ENCODE peak calls at places on chromosomes 16 and 17, in six cellular contexts. One of them, this sample, is unnamed.

GRCh38 chr17:44218344-44219125 is 940 bp downstream of the UBTF start:
- DNase-seq in MM.1S: peak
- DNase-seq in CD14-positive monocyte: peak
- DNase-seq in esophagus squamous epithelium: peak
- DNase-seq in B cell: peak
- DNase-seq in AG09309: no peak
- DNase-seq in this sample: peak

GRCh38 chr16:27426423-27427408 is 24.7 kb downstream of the IL21R start:
- DNase-seq in MM.1S: no peak
- DNase-seq in CD14-positive monocyte: peak
- DNase-seq in esophagus squamous epithelium: no peak
- DNase-seq in B cell: peak
- DNase-seq in AG09309: peak
- DNase-seq in this sample: peak

GRCh38 chr17:50939795-50940684 is 73.9 kb upstream of the TOB1 start:
- DNase-seq in MM.1S: no peak
- DNase-seq in CD14-positive monocyte: peak
- DNase-seq in esophagus squamous epithelium: no peak
- DNase-seq in B cell: no peak
- DNase-seq in AG09309: no peak
- DNase-seq in this sample: no peak

GRCh38 chr17:48601528-48602430 is 3.0 kb downstream of the HOXB6 start:
- DNase-seq in MM.1S: no peak
- DNase-seq in CD14-positive monocyte: no peak
- DNase-seq in esophagus squamous epithelium: no peak
- DNase-seq in B cell: no peak
- DNase-seq in AG09309: no peak
- DNase-seq in this sample: no peak

GRCh38 chr16:59886021-59886420 is 1151.9 kb upstream of the GOT2 start:
- DNase-seq in MM.1S: no peak
- DNase-seq in CD14-positive monocyte: no peak
- DNase-seq in esophagus squamous epithelium: no peak
- DNase-seq in B cell: no peak
- DNase-seq in AG09309: peak
- DNase-seq in this sample: peak

GRCh38 chr16:68685685-68686478 is 40.8 kb downstream of the CDH3 start:
- DNase-seq in MM.1S: no peak
- DNase-seq in CD14-positive monocyte: no peak
- DNase-seq in esophagus squamous epithelium: no peak
- DNase-seq in B cell: no peak
- DNase-seq in AG09309: no peak
- DNase-seq in this sample: no peak

GRCh38 chr17:4204676-4205075 is 59.1 kb downstream of the ANKFY1 start:
- DNase-seq in MM.1S: no peak
- DNase-seq in CD14-positive monocyte: no peak
- DNase-seq in esophagus squamous epithelium: no peak
- DNase-seq in B cell: no peak
- DNase-seq in AG09309: peak
- DNase-seq in this sample: peak

GRCh38 chr17:223723-224471 is 42.4 kb upstream of the DOC2B start:
- DNase-seq in MM.1S: no peak
- DNase-seq in CD14-positive monocyte: peak
- DNase-seq in esophagus squamous epithelium: no peak
- DNase-seq in B cell: no peak
- DNase-seq in AG09309: no peak
- DNase-seq in this sample: no peak

GRCh38 chr17:7307686-7308624 is 527 bp downstream of the EIF5A start:
- DNase-seq in MM.1S: peak
- DNase-seq in CD14-positive monocyte: peak
- DNase-seq in esophagus squamous epithelium: no peak
- DNase-seq in B cell: peak
- DNase-seq in AG09309: no peak
- DNase-seq in this sample: no peak

GRCh38 chr17:30450125-30451027 is 26.8 kb upstream of the GOSR1 start:
- DNase-seq in MM.1S: no peak
- DNase-seq in CD14-positive monocyte: no peak
- DNase-seq in esophagus squamous epithelium: no peak
- DNase-seq in B cell: no peak
- DNase-seq in AG09309: no peak
- DNase-seq in this sample: no peak

GRCh38 chr17:43834106-43834505 is 1.2 kb upstream of the MPP3 start:
- DNase-seq in MM.1S: no peak
- DNase-seq in CD14-positive monocyte: no peak
- DNase-seq in esophagus squamous epithelium: no peak
- DNase-seq in B cell: no peak
- DNase-seq in AG09309: peak
- DNase-seq in this sample: peak

GRCh38 chr17:64277831-64278562 is 14.9 kb upstream of the TEX2 start:
- DNase-seq in MM.1S: no peak
- DNase-seq in CD14-positive monocyte: no peak
- DNase-seq in esophagus squamous epithelium: no peak
- DNase-seq in B cell: no peak
- DNase-seq in AG09309: peak
- DNase-seq in this sample: no peak

GRCh38 chr17:2337811-2338657 is 733 bp downstream of the SGSM2 start:
- DNase-seq in MM.1S: peak
- DNase-seq in CD14-positive monocyte: peak
- DNase-seq in esophagus squamous epithelium: no peak
- DNase-seq in B cell: peak
- DNase-seq in AG09309: no peak
- DNase-seq in this sample: no peak

GRCh38 chr16:59591480-59591879 is 857.4 kb upstream of the GOT2 start:
- DNase-seq in MM.1S: no peak
- DNase-seq in CD14-positive monocyte: no peak
- DNase-seq in esophagus squamous epithelium: no peak
- DNase-seq in B cell: no peak
- DNase-seq in AG09309: no peak
- DNase-seq in this sample: no peak

GRCh38 chr17:46152423-46152822 is 40.8 kb downstream of the KANSL1 start:
- DNase-seq in MM.1S: peak
- DNase-seq in CD14-positive monocyte: no peak
- DNase-seq in esophagus squamous epithelium: no peak
- DNase-seq in B cell: no peak
- DNase-seq in AG09309: no peak
- DNase-seq in this sample: no peak

GRCh38 chr17:76968707-76969597 is 100.7 kb downstream of the MGAT5B start:
- DNase-seq in MM.1S: peak
- DNase-seq in CD14-positive monocyte: no peak
- DNase-seq in esophagus squamous epithelium: no peak
- DNase-seq in B cell: peak
- DNase-seq in AG09309: no peak
- DNase-seq in this sample: no peak

GRCh38 chr17:28357061-28357900 is at the start of gene POLDIP2:
- DNase-seq in MM.1S: peak
- DNase-seq in CD14-positive monocyte: peak
- DNase-seq in esophagus squamous epithelium: peak
- DNase-seq in B cell: peak
- DNase-seq in AG09309: peak
- DNase-seq in this sample: peak

GRCh38 chr17:28993013-28993600 is 12.7 kb downstream of the SEZ6 start:
- DNase-seq in MM.1S: no peak
- DNase-seq in CD14-positive monocyte: no peak
- DNase-seq in esophagus squamous epithelium: no peak
- DNase-seq in B cell: no peak
- DNase-seq in AG09309: no peak
- DNase-seq in this sample: no peak

GRCh38 chr16:66007717-66008116 is 358.8 kb upstream of the CDH5 start:
- DNase-seq in MM.1S: peak
- DNase-seq in CD14-positive monocyte: no peak
- DNase-seq in esophagus squamous epithelium: no peak
- DNase-seq in B cell: no peak
- DNase-seq in AG09309: peak
- DNase-seq in this sample: peak

GRCh38 chr17:8060274-8060673 is 21.4 kb downstream of the ALOX15B start:
- DNase-seq in MM.1S: peak
- DNase-seq in CD14-positive monocyte: no peak
- DNase-seq in esophagus squamous epithelium: no peak
- DNase-seq in B cell: peak
- DNase-seq in AG09309: peak
- DNase-seq in this sample: no peak

GRCh38 chr17:77829871-77830799 is 128.4 kb upstream of the TNRC6C start:
- DNase-seq in MM.1S: no peak
- DNase-seq in CD14-positive monocyte: peak
- DNase-seq in esophagus squamous epithelium: no peak
- DNase-seq in B cell: no peak
- DNase-seq in AG09309: no peak
- DNase-seq in this sample: no peak

GRCh38 chr17:81488276-81488860 is 24.2 kb downstream of the ACTG1 start:
- DNase-seq in MM.1S: no peak
- DNase-seq in CD14-positive monocyte: no peak
- DNase-seq in esophagus squamous epithelium: no peak
- DNase-seq in B cell: no peak
- DNase-seq in AG09309: no peak
- DNase-seq in this sample: no peak
- TF ChIP-seq CTCF in MM.1S: no peak
- TF ChIP-seq CTCF in CD14-positive monocyte: no peak
- TF ChIP-seq CTCF in esophagus squamous epithelium: no peak
- TF ChIP-seq CTCF in B cell: no peak
- TF ChIP-seq CTCF in AG09309: no peak
- TF ChIP-seq CTCF in this sample: no peak

DNA sequence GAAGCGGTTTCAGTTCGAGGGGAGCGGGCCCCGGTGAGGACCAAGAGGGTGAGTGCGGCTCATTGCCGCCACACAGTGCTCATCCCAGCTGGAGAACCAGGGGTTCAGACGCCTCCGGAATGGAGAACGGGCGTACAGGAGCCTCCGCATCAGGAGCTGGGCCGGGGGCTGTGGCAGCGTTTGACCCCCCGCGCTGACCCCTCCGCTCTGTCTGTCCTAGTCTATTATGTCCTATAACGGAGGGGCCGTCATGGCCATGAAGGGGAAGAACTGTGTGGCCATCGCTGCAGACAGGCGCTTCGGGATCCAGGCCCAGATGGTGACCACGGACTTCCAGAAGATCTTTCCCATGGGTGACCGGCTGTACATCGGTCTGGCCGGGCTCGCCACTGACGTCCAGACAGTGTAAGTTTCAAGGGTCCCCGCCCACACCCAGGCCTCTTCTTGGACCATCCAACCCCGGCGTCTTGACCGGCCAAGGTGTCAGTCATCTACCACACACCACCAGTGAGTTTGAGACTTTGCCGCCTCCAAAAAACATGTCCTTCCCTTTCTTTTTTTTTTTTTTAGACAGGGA is 477 bp downstream of the PSMB3 start:
- DNase-seq in MM.1S: no peak
- DNase-seq in CD14-positive monocyte: no peak
- DNase-seq in esophagus squamous epithelium: no peak
- DNase-seq in B cell: no peak
- DNase-seq in AG09309: no peak
- DNase-seq in this sample: no peak
- TF ChIP-seq CTCF in MM.1S: no peak
- TF ChIP-seq CTCF in CD14-positive monocyte: no peak
- TF ChIP-seq CTCF in esophagus squamous epithelium: no peak
- TF ChIP-seq CTCF in B cell: no peak
- TF ChIP-seq CTCF in AG09309: no peak
- TF ChIP-seq CTCF in this sample: no peak

GRCh38 chr16:70736454-70737376 is 50.9 kb upstream of the MTSS2 start:
- DNase-seq in MM.1S: no peak
- DNase-seq in CD14-positive monocyte: no peak
- DNase-seq in esophagus squamous epithelium: no peak
- DNase-seq in B cell: no peak
- DNase-seq in AG09309: no peak
- DNase-seq in this sample: no peak

GRCh38 chr16:70739389-70739788 is 53.5 kb upstream of the MTSS2 start:
- DNase-seq in MM.1S: no peak
- DNase-seq in CD14-positive monocyte: no peak
- DNase-seq in esophagus squamous epithelium: no peak
- DNase-seq in B cell: no peak
- DNase-seq in AG09309: no peak
- DNase-seq in this sample: no peak

GRCh38 chr16:70740174-70740918 is 54.5 kb upstream of the MTSS2 start:
- DNase-seq in MM.1S: no peak
- DNase-seq in CD14-positive monocyte: no peak
- DNase-seq in esophagus squamous epithelium: no peak
- DNase-seq in B cell: no peak
- DNase-seq in AG09309: no peak
- DNase-seq in this sample: no peak

GRCh38 chr16:70737377-70738082 is 51.7 kb upstream of the MTSS2 start:
- DNase-seq in MM.1S: peak
- DNase-seq in CD14-positive monocyte: no peak
- DNase-seq in esophagus squamous epithelium: no peak
- DNase-seq in B cell: peak
- DNase-seq in AG09309: peak
- DNase-seq in this sample: peak

DNA sequence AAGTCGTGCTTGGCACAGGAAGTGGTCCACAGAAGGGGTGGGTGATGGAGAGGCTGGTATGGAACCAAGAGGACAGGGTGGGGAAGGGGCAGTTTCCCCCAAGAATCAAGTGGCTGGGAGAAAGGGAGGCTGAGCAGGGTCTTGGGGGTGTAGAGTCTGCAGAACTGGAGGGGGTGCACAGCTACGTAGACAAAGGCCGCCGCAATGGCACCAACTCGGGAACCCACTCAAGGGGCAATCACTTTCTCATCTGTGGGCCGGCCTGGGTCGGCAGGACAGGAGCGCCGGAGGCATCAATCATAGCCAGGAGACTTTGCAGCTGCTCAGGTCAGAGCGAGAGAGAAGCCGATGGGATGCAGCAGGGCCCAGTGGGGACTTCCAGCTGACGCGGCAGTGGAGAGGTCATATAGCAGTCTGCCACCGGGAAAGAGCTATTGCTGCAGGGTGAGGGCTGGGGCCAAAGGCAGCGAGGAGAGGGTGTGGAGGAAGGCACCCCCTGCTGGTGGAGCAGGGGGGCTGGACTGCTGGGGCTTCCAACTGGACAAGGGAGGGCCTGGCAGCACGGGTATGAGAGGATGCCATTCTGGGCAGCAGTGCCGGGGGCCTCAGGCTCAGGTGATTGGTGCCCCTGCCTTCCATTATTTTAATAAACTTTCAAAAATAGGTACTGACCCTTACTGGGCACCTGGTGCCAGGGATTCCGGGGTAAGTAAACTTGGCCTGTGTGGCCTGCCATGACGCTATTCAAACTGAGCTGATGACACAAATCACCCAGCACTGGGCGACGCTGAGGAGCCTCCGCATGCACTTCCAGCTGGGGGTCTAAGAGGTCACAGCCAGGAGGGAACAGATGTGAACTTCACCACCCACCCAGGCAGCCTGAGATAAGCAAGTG is 52.5 kb upstream of the MTSS2 start:
- DNase-seq in MM.1S: peak
- DNase-seq in CD14-positive monocyte: no peak
- DNase-seq in esophagus squamous epithelium: no peak
- DNase-seq in B cell: no peak
- DNase-seq in AG09309: no peak
- DNase-seq in this sample: peak
- TF ChIP-seq CTCF in MM.1S: peak
- TF ChIP-seq CTCF in CD14-positive monocyte: peak
- TF ChIP-seq CTCF in esophagus squamous epithelium: peak
- TF ChIP-seq CTCF in B cell: no peak
- TF ChIP-seq CTCF in AG09309: peak
- TF ChIP-seq CTCF in this sample: peak

DNA sequence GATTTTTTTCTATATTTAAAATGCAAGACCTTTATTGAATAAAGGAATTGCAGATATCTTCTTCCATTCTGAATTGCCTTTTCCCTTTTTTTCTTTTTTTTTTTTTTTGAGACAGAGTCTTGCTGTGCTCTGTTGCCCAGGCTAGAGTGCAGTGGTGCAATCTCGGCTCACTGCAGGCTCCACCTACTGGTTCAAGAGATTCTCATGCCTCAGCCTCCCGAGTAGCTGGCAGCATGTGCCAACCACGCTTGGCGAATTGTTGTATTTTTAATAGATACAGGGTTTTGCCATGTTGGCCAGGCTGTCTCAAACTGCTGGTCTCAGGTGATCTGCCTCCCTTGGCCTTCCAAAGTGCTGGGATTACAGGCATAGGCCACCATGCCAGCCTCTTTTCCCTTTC is 151.5 kb downstream of the CEP112 start:
- DNase-seq in MM.1S: no peak
- DNase-seq in CD14-positive monocyte: no peak
- DNase-seq in esophagus squamous epithelium: no peak
- DNase-seq in B cell: no peak
- DNase-seq in AG09309: no peak
- DNase-seq in this sample: no peak
- TF ChIP-seq CTCF in MM.1S: no peak
- TF ChIP-seq CTCF in CD14-positive monocyte: no peak
- TF ChIP-seq CTCF in esophagus squamous epithelium: no peak
- TF ChIP-seq CTCF in B cell: no peak
- TF ChIP-seq CTCF in AG09309: peak
- TF ChIP-seq CTCF in this sample: no peak

This sample was measured in AG09319.